ENCODE peak calls at places on chromosomes 2 and 18, in six cellular contexts. D is ovary, N is A549, T is K562, J is transverse colon, Z is tibial nerve. V is an unnamed sample.

GRCh38 chr2:163801499-163801893 is 65.7 kb upstream of the FIGN start:
- DNase-seq in N (no peak), D (no peak), T (no peak), J (no peak), Z (no peak), V (no peak)

GRCh38 chr2:27711804-27712203 is 48.1 kb downstream of the SLC4A1AP start:
- DNase-seq in T (no peak), D (no peak), N (no peak), Z (no peak), J (no peak), V (no peak)

GRCh38 chr2:189267491-189267890 is 87.9 kb upstream of the COL5A2 start:
- DNase-seq in T (no peak), D (no peak), Z (no peak), N (no peak), J (no peak), V (no peak)

GRCh38 chr18:45109271-45109670 is 428.6 kb downstream of the SETBP1 start:
- DNase-seq in N (no peak), T (no peak), Z (no peak), J (no peak), D (no peak), V (no peak)

GRCh38 chr2:140274891-140275290 is 1494.7 kb upstream of the NXPH2 start:
- DNase-seq in J (no peak), N (no peak), Z (no peak), T (no peak), D (no peak), V (no peak)

GRCh38 chr2:128498589-128498988 is 179.9 kb upstream of the HS6ST1 start:
- DNase-seq in J (no peak), N (no peak), Z (no peak), T (no peak), D (no peak), V (peak)

GRCh38 chr18:78704960-78705600 is 274.5 kb upstream of the SALL3 start:
- DNase-seq in N (no peak), T (no peak), D (no peak), J (no peak), Z (no peak), V (no peak)

GRCh38 chr18:45856526-45856925 is 31.1 kb downstream of the SIGLEC15 start:
- DNase-seq in D (no peak), N (no peak), T (no peak), J (no peak), Z (no peak), V (no peak)

GRCh38 chr2:173354601-173355131 is at the start of gene CDCA7:
- DNase-seq in N (peak), J (peak), T (peak), D (peak), Z (no peak), V (peak)

GRCh38 chr2:71932780-71933466 is 214.7 kb downstream of the CYP26B1 start:
- DNase-seq in J (no peak), N (no peak), D (no peak), T (peak), Z (no peak), V (no peak)

GRCh38 chr2:238425979-238426567 is 654 bp upstream of the ASB1 start:
- DNase-seq in Z (no peak), J (no peak), N (peak), D (peak), T (peak), V (peak)

GRCh38 chr2:151907933-151908882 is 80.0 kb upstream of the ARL5A start:
- DNase-seq in Z (no peak), N (no peak), D (no peak), T (no peak), J (no peak), V (no peak)

GRCh38 chr18:8874872-8875271 is 169.5 kb downstream of the MTCL1 start:
- DNase-seq in T (no peak), Z (no peak), J (no peak), N (no peak), D (no peak), V (no peak)

GRCh38 chr2:45009928-45010705 is 865 bp upstream of the SIX2 start:
- DNase-seq in D (no peak), Z (peak), N (peak), J (peak), T (no peak), V (peak)

GRCh38 chr2:237978058-237978712 is 11.4 kb downstream of the UBE2F start:
- DNase-seq in J (no peak), D (no peak), Z (peak), T (peak), N (no peak), V (peak)

GRCh38 chr2:215712850-215713230 is 277.0 kb upstream of the FN1 start:
- DNase-seq in D (no peak), J (no peak), T (no peak), Z (no peak), N (peak), V (no peak)

GRCh38 chr2:36438454-36438977 is 82.9 kb downstream of the CRIM1 start:
- DNase-seq in T (no peak), J (no peak), D (no peak), N (peak), Z (no peak), V (no peak)

DNA sequence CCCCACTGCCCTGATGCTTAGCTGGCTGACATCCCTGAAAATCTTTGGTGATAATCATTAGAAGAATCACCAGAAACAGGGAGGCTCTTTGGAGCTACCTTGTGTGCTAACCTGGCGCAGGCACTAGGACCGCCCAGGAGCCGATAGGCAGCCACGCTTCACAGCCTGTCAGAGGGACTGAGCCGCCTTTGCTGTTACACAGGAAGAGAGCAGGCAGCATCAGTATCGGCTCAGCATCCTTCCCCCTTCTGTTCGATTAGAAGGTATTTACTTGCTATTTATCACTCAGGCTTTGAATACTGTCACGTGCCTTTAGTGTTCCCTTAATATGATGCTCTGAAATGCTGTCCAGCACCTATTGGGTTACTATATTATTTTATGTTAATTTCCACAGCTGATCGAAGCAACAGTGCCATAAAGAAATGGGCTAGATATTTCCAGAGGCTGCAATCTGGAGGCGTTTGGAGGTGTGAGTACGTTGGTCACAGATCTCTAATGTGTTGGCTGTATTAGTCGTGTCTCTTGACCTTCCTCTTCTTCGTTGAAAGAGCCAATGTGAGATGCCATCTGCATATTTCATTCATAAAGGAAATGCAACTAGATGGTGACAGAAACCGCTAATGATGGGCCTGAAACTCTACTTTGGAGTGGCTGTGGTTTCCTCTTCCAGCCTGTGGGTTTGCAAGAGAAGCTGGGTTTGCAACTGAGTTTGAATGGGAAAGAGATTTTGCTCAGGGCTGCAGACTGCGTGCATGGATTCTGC is 110.4 kb upstream of the RAB27B start:
- DNase-seq in Z (no peak), D (no peak), N (no peak), J (no peak), T (peak), V (peak)
- H3K4me3 ChIP-seq in Z (no peak), D (no peak), N (no peak), J (no peak), T (no peak), V (peak)

GRCh38 chr2:25098056-25098455 is 56.2 kb downstream of the EFR3B start:
- DNase-seq in T (no peak), N (no peak), D (no peak), Z (no peak), J (no peak), V (no peak)
- TF ChIP-seq EP300 in T (no peak), N (no peak), D (no peak), Z (no peak), J (no peak), V (no peak)

GRCh38 chr2:16664809-16665745 is 557 bp downstream of the CYRIA start:
- DNase-seq in J (no peak), N (no peak), T (no peak), Z (no peak), D (no peak), V (no peak)

GRCh38 chr2:16664052-16664731 is 1.4 kb downstream of the CYRIA start:
- DNase-seq in T (no peak), J (peak), N (peak), Z (no peak), D (peak), V (no peak)

GRCh38 chr2:16662440-16662839 is 3.2 kb downstream of the CYRIA start:
- DNase-seq in J (no peak), N (peak), D (no peak), Z (no peak), T (no peak), V (no peak)

GRCh38 chr2:16661936-16662335 is 3.7 kb downstream of the CYRIA start:
- DNase-seq in T (no peak), D (no peak), Z (no peak), N (no peak), J (no peak), V (no peak)

DNA sequence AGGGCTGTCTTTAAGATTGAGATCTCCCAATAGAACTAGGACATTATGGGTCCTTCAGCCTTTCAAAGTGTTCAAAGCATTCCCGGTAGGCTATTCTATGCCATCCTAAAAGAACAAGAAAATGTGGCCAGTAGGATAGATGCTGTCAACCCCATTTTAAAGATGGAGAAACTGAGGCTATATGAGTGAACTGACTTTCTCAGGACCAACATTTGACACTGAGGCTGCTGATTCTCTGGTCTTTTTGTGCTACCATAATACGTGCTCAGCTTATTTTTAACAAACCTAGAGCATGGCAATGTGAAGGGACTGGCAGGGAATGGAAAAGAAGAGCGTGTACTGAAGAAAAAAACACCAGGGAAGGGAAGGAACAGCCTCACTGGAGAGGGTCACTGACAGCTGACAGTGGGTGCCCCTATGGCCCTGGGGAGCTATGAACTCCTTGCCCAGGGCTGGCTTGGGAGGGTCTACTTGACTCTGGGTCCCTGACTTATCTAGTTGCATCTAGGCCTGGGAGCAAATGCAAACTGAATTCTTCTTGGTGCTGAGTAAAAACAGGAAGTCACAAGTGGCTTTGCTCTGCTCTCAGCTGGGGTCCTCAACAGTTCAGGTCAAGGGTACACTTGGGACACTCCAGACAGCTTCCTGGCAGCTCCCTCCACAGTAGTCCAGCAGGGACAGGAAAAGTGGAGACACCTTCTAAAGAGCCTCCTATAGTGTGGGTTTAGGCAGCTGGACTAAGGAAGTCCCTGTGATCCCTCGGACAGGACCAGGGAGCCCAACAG is 2.3 kb downstream of the CYRIA start:
- DNase-seq in D (no peak), J (no peak), T (no peak), N (no peak), Z (no peak), V (no peak)
- H3K4me3 ChIP-seq in D (no peak), J (no peak), T (no peak), N (no peak), Z (peak), V (peak)

GRCh38 chr18:48136544-48137353 is 206.3 kb upstream of the SMAD2 start:
- DNase-seq in N (no peak), T (no peak), Z (no peak), D (peak), J (peak), V (peak)
- TF ChIP-seq EP300 in N (no peak), T (no peak), Z (no peak), D (no peak), J (no peak), V (no peak)

DNA sequence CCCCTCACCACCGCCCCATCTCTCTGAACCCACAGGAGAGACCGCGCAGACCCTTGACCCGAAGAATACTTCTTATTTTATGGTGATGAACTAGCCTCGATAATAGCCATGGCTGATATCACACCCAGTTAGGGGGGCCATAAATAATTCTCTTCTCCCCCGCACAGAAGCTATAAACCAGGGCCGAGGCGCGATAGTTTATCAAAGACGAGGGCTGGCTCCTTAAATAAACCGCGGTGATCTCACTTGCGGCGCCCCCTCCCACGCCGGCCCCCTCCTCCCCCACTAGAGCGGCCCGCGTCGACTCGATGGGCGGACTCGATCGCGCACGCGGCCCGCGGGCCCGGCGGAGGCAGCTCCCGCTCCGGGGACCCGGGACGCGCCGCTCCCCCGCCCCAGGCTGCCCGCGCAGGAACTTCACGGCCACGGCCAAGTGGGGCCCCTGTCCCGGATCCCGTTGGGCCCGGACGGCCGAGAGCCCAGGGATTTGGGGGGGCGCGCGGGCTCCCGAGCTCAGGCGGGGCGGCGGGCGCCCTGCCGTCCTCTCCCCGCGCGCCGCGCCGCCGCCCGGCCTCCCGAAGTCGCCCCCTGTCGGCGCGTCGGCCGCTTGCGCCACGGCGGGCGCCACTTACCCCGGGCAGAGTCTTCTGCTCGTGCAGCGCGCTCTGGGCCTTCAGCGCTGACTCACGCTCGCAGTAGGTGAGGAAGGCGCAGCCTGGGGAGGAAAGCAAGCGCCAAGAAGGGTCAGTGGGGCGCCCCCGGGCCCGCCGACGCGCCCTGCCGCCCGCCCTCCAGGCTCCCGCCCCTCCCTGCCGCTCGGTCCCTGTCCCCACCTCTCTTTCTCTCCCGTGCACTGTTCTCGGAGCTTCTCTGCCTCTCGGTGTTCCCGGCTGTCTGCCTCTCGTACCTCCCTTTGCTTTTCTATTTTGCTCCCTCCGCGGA is 80.4 kb downstream of the CELF4 start:
- DNase-seq in D (peak), N (peak), Z (no peak), T (peak), J (peak), V (no peak)
- H3K4me3 ChIP-seq in D (no peak), N (peak), Z (no peak), T (peak), J (no peak), V (peak)

DNA sequence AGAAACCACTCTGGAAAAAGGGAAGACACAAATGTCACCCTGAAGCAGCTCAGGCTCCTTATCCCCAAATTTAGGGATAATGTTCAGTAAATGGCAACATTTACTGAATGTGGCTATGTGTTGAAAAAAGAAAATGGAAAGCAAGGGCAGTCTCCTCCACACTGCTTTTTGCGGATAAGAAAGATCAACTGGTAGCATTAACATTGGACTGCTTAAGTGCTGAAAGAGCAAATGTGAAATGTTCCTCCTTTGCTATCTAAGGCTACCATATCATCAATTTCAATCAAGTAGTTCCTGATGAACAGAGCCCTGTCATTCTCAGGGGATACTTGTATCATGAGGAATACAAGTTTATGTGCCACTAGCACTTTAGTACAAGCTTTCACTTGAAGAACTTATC is 12.5 kb downstream of the FBXO11 start:
- DNase-seq in N (no peak), J (no peak), D (no peak), Z (no peak), T (no peak), V (no peak)
- TF ChIP-seq EP300 in N (no peak), J (no peak), D (no peak), Z (no peak), T (no peak), V (no peak)

GRCh38 chr18:36255072-36255708 is 42.3 kb upstream of the FHOD3 start:
- DNase-seq in Z (no peak), T (no peak), N (no peak), J (no peak), D (no peak), V (no peak)
- H3K4me3 ChIP-seq in Z (no peak), T (no peak), N (no peak), J (no peak), D (no peak), V (no peak)

GRCh38 chr18:63078471-63078870 is 241.1 kb downstream of the BCL2 start:
- DNase-seq in T (no peak), D (no peak), J (no peak), Z (no peak), N (no peak), V (no peak)
- TF ChIP-seq EP300 in T (no peak), D (no peak), J (no peak), Z (no peak), N (no peak), V (no peak)

GRCh38 chr2:85656468-85656867 is 11.5 kb downstream of the SFTPB start:
- DNase-seq in N (no peak), D (no peak), T (no peak), J (no peak), Z (no peak), V (no peak)
- H3K4me3 ChIP-seq in N (no peak), D (no peak), T (no peak), J (no peak), Z (no peak), V (no peak)